ENCODE peak calls at places on chromosomes 11 and 22, in seven cellular contexts. F is NCI-H2171, K is body of pancreas, Z is NAMALWA, D is mucosa of gallbladder, M is adipocyte, Y is NCI-H345. R is an unnamed sample.

GRCh38 chr11:4044971-4045646 is 49.5 kb upstream of the RRM1 start:
- DNase-seq in K (no peak), Y (peak), F (no peak), Z (no peak), D (no peak), M (no peak), R (no peak)

GRCh38 chr22:27740192-27740748 is 61.3 kb downstream of the MN1 start:
- DNase-seq in D (no peak), F (no peak), Z (no peak), K (no peak), Y (no peak), M (no peak), R (no peak)

GRCh38 chr11:106728861-106729260 is 289.4 kb downstream of the GUCY1A2 start:
- DNase-seq in Z (no peak), Y (no peak), K (no peak), F (no peak), M (no peak), D (no peak), R (no peak)

GRCh38 chr22:39352301-39352867 is 2.6 kb downstream of the SYNGR1 start:
- DNase-seq in M (no peak), F (no peak), Z (no peak), D (no peak), K (no peak), Y (no peak), R (no peak)

GRCh38 chr11:111091341-111091740 is 154.2 kb upstream of the POU2AF2 start:
- DNase-seq in M (peak), F (no peak), D (no peak), Z (no peak), K (no peak), Y (no peak), R (no peak)

GRCh38 chr22:35092146-35092805 is 26.3 kb downstream of the ISX start:
- DNase-seq in F (no peak), D (no peak), K (no peak), M (no peak), Z (no peak), Y (no peak), R (no peak)

GRCh38 chr11:34731596-34731995 is 110.7 kb downstream of the EHF start:
- DNase-seq in Z (no peak), M (no peak), D (no peak), F (no peak), K (no peak), Y (no peak), R (no peak)

GRCh38 chr11:7254731-7255291 is 3.1 kb downstream of the SYT9 start:
- DNase-seq in M (no peak), Z (no peak), Y (no peak), D (no peak), K (no peak), F (no peak), R (no peak)

GRCh38 chr11:86143429-86144030 is 74.6 kb upstream of the PICALM start:
- DNase-seq in K (no peak), M (no peak), Y (no peak), F (no peak), Z (no peak), D (no peak), R (no peak)

GRCh38 chr11:79678780-79679468 is 238.1 kb upstream of the TENM4 start:
- DNase-seq in M (no peak), F (no peak), K (no peak), Y (no peak), Z (no peak), D (no peak), R (no peak)

GRCh38 chr11:112886707-112887370 is 74.4 kb upstream of the NCAM1 start:
- DNase-seq in Y (no peak), K (no peak), M (no peak), Z (no peak), D (no peak), F (no peak), R (peak)

GRCh38 chr11:101509911-101510310 is 73.9 kb downstream of the TRPC6 start:
- DNase-seq in F (no peak), K (no peak), D (no peak), Z (no peak), M (no peak), Y (no peak), R (no peak)

GRCh38 chr11:7514099-7514725 is 413 bp downstream of the PPFIBP2 start:
- DNase-seq in Z (peak), F (no peak), M (peak), K (no peak), Y (no peak), D (no peak), R (no peak)

GRCh38 chr11:68980776-68981065 is at the start of gene MRGPRD:
- DNase-seq in F (no peak), K (no peak), Z (no peak), M (no peak), Y (no peak), D (no peak), R (no peak)

GRCh38 chr11:122077459-122077858 is 38.6 kb downstream of the BLID start:
- DNase-seq in K (no peak), Y (no peak), Z (no peak), M (no peak), D (no peak), F (no peak), R (no peak)

GRCh38 chr22:49157529-49158339 is 669.9 kb downstream of the BRD1 start:
- DNase-seq in Z (no peak), K (no peak), D (no peak), M (no peak), F (no peak), Y (peak), R (no peak)

GRCh38 chr22:21446827-21447690 is 20.1 kb upstream of the TMEM191C start:
- DNase-seq in K (no peak), D (peak), Z (no peak), Y (no peak), M (no peak), F (no peak), R (no peak)

GRCh38 chr11:44945639-44946038 is 5.0 kb downstream of the TP53I11 start:
- DNase-seq in K (no peak), D (no peak), Y (no peak), Z (no peak), M (no peak), F (no peak), R (no peak)

GRCh38 chr11:114172871-114173444 is 113.4 kb downstream of the ZBTB16 start:
- DNase-seq in Y (no peak), K (no peak), Z (no peak), F (peak), D (no peak), M (no peak), R (no peak)

GRCh38 chr22:50737728-50738648 is at the start of gene ACR:
- DNase-seq in Z (no peak), M (no peak), D (peak), K (no peak), Y (no peak), F (no peak), R (no peak)

GRCh38 chr11:58905716-58906547 is 33.4 kb upstream of the GLYATL1 start:
- DNase-seq in D (peak), Z (no peak), M (peak), F (no peak), K (peak), Y (peak), R (peak)

GRCh38 chr11:7612661-7613393 is 60.5 kb downstream of the CYB5R2 start:
- DNase-seq in M (peak), D (no peak), F (no peak), K (no peak), Y (peak), Z (no peak), R (peak)

GRCh38 chr11:128409476-128409875 is 177.9 kb downstream of the ETS1 start:
- DNase-seq in Y (no peak), K (no peak), F (no peak), Z (no peak), M (peak), D (no peak), R (peak)

GRCh38 chr22:46377566-46378498 is 42.3 kb downstream of the TRMU start:
- DNase-seq in M (peak), D (peak), F (no peak), K (peak), Z (no peak), Y (no peak), R (peak)

GRCh38 chr11:134488512-134488911 is 76.5 kb upstream of the B3GAT1 start:
- DNase-seq in M (no peak), Y (no peak), K (no peak), D (no peak), Z (no peak), F (no peak), R (no peak)

GRCh38 chr11:125373426-125374391 is 122.4 kb downstream of the FEZ1 start:
- DNase-seq in M (no peak), Z (no peak), Y (no peak), F (no peak), D (no peak), K (no peak), R (peak)

GRCh38 chr11:9895016-9895415 is 231.1 kb downstream of the SWAP70 start:
- DNase-seq in Z (no peak), Y (no peak), F (no peak), K (no peak), M (no peak), D (no peak), R (peak)

GRCh38 chr11:63763506-63764200 is 4.9 kb downstream of the ZFTA start:
- DNase-seq in Z (no peak), F (no peak), M (no peak), D (peak), K (peak), Y (no peak), R (peak)

GRCh38 chr11:116052603-116053537 is 548.7 kb upstream of the CADM1 start:
- DNase-seq in Y (peak), D (no peak), F (no peak), K (no peak), Z (no peak), M (no peak), R (no peak)

GRCh38 chr22:19042285-19043110 is 79.7 kb downstream of the DGCR2 start:
- DNase-seq in K (no peak), M (no peak), F (no peak), Y (peak), Z (no peak), D (no peak), R (no peak)

GRCh38 chr22:27554106-27554814 is 247.3 kb downstream of the MN1 start:
- DNase-seq in Y (no peak), Z (no peak), D (peak), K (no peak), F (no peak), M (peak), R (peak)

GRCh38 chr11:132125855-132126841 is 755.7 kb downstream of the NTM start:
- DNase-seq in K (no peak), Y (peak), F (no peak), Z (peak), M (peak), D (no peak), R (no peak)

GRCh38 chr11:85680897-85681296 is 5.1 kb downstream of the CCDC89 start:
- DNase-seq in Y (no peak), F (no peak), D (no peak), M (no peak), K (no peak), Z (no peak), R (peak)

GRCh38 chr22:29628982-29629381 is 25.5 kb downstream of the NF2 start:
- DNase-seq in M (no peak), K (no peak), Z (no peak), Y (no peak), F (no peak), D (no peak), R (no peak)

R was measured in amniotic epithelial cell.